ENCODE peak calls at places on chromosomes 16 and 17, in nine cellular contexts. C is mammary epithelial cell; P is NCI-H69; U is AG20443; O is stimulated activated CD4-positive, alpha-beta T cell treated with anti-CD3 and anti-CD28 coated beads, Interleukin-1b, Interleukin-23, amount 100 ng/mL, for 24 hours; R is GM19239; B is NCI-H1092 treated with DMSO at 0.1 percent for 48 hours; J is CD4-positive, alpha-beta T cell; I is ELR. Y is an unnamed sample.

GRCh38 chr16:68889508-68890150 is 46.3 kb downstream of the TANGO6 start:
- DNase-seq in R (no peak), J (no peak), P (no peak), U (no peak), C (no peak), I (no peak), B (no peak), O (no peak), Y (no peak)

GRCh38 chr17:692116-692515 is 22.5 kb downstream of the VPS53 start:
- DNase-seq in B (no peak), P (no peak), R (no peak), O (no peak), C (peak; percentile 79), I (peak; percentile 93), U (peak; percentile 51), J (no peak), Y (no peak)

GRCh38 chr17:60077672-60078519 is 825 bp downstream of the HEATR6 start:
- DNase-seq in J (no peak), B (peak; percentile 60), R (no peak), O (peak; percentile 48), P (peak; percentile 33), C (no peak), U (peak; percentile 16), I (no peak), Y (no peak)

GRCh38 chr17:77959926-77960521 is 1.5 kb downstream of the TNRC6C start:
- DNase-seq in J (peak; percentile 25), B (peak; percentile 46), C (no peak), P (peak; percentile 58), R (no peak), O (no peak), I (peak; percentile 24), U (no peak), Y (no peak)

GRCh38 chr17:48102700-48103378 is 1.6 kb upstream of the CBX1 start:
- DNase-seq in J (no peak), U (no peak), I (peak; percentile 30), O (no peak), B (no peak), P (peak; percentile 58), C (no peak), R (no peak), Y (no peak)

GRCh38 chr16:16182918-16183317 is 40.4 kb downstream of the ABCC6 start:
- DNase-seq in R (no peak), I (no peak), O (no peak), B (no peak), P (no peak), C (no peak), J (no peak), U (no peak), Y (no peak)

GRCh38 chr17:80441133-80441578 is 26.2 kb downstream of the ENDOV start:
- DNase-seq in P (no peak), O (peak; percentile 28), C (no peak), U (peak; percentile 80), R (peak; percentile 76), B (no peak), I (peak; percentile 61), J (peak; percentile 55), Y (no peak)

GRCh38 chr17:35765086-35765710 is 4.5 kb downstream of the C17orf50 start:
- DNase-seq in O (no peak), I (no peak), C (no peak), R (no peak), U (no peak), J (no peak), P (no peak), B (no peak), Y (no peak)

GRCh38 chr17:74217036-74217725 is 3.8 kb downstream of the TTYH2 start:
- DNase-seq in R (no peak), U (no peak), O (no peak), P (peak; percentile 67), C (no peak), B (no peak), I (no peak), J (no peak), Y (no peak)

GRCh38 chr16:77223184-77223583 is 24.0 kb downstream of the SYCE1L start:
- DNase-seq in U (no peak), R (no peak), B (no peak), I (peak; percentile 22), J (no peak), O (no peak), P (peak; percentile 15), C (no peak), Y (no peak)

GRCh38 chr17:66691644-66692500 is 143.0 kb upstream of the CACNG5 start:
- DNase-seq in O (no peak), C (no peak), I (peak; percentile 46), J (no peak), U (no peak), P (peak; percentile 89), B (peak; percentile 16), R (no peak), Y (no peak)

GRCh38 chr16:3945751-3946603 is 65.5 kb upstream of the CREBBP start:
- DNase-seq in O (no peak), U (peak; percentile 89), B (no peak), R (no peak), I (peak; percentile 98), C (peak; percentile 79), J (no peak), P (peak; percentile 24), Y (no peak)

GRCh38 chr16:27642753-27643152 is 92.8 kb downstream of the KATNIP start:
- DNase-seq in O (no peak), C (peak; percentile 2), J (no peak), U (no peak), R (no peak), I (peak; percentile 38), B (no peak), P (peak; percentile 66), Y (no peak)

GRCh38 chr16:5575121-5575520 is 477.5 kb upstream of the EEF2KMT start:
- DNase-seq in J (no peak), C (no peak), U (no peak), I (no peak), P (no peak), O (no peak), R (no peak), B (no peak), Y (no peak)

GRCh38 chr17:42803074-42803883 is 4.6 kb downstream of the CNTD1 start:
- DNase-seq in I (no peak), P (peak; percentile 87), C (no peak), R (no peak), J (no peak), U (no peak), O (no peak), B (no peak), Y (no peak)

GRCh38 chr16:3671424-3671823 is 16.9 kb downstream of the DNASE1 start:
- DNase-seq in I (no peak), R (no peak), U (no peak), J (no peak), C (no peak), O (no peak), P (no peak), B (no peak), Y (no peak)

GRCh38 chr17:49121696-49122292 is 10.8 kb upstream of the B4GALNT2 start:
- DNase-seq in O (no peak), R (no peak), C (no peak), U (no peak), I (no peak), P (no peak), B (no peak), J (no peak), Y (no peak)

GRCh38 chr16:1523581-1524245 is 9.8 kb upstream of the TMEM204 start:
- DNase-seq in J (no peak), R (no peak), C (no peak), I (no peak), O (no peak), P (no peak), U (no peak), B (no peak), Y (no peak)

GRCh38 chr17:34647511-34647910 is 68.1 kb downstream of the TMEM132E start:
- DNase-seq in C (no peak), J (no peak), O (no peak), U (no peak), P (no peak), R (no peak), I (no peak), B (peak; percentile 28), Y (no peak)

Y was measured in substantia nigra.